ENCODE peak calls at places on chromosomes 3 and 15, in four cellular contexts. V is GM12865; J is NAMALWA; F is activated CD4-positive, alpha-beta T cell treated with anti-CD3 and anti-CD28 coated beads, Interleukin-2, amount 10 ng/mL, durations not matched to agents 7 days and 5 days. P is an unnamed sample.

GRCh38 chr15:33200903-33201302 is 6.4 kb upstream of the FMN1 start:
- DNase-seq in V (no peak), J (no peak), F (no peak), P (no peak)

GRCh38 chr15:50182233-50183013 is 427 bp downstream of the SLC27A2 start:
- DNase-seq in V (no peak), J (peak), F (peak), P (no peak)

GRCh38 chr3:51393564-51393963 is 2.5 kb downstream of the RBM15B start:
- DNase-seq in V (no peak), J (no peak), F (no peak), P (no peak)

GRCh38 chr3:58164916-58165821 is 45.6 kb downstream of the DNASE1L3 start:
- DNase-seq in V (no peak), J (no peak), F (no peak), P (no peak)

GRCh38 chr3:72821170-72821781 is 27.0 kb downstream of the SHQ1 start:
- DNase-seq in V (peak), J (no peak), F (peak), P (no peak)

GRCh38 chr3:169303660-169304059 is 359.9 kb downstream of the MECOM start:
- DNase-seq in V (no peak), J (no peak), F (no peak), P (no peak)

GRCh38 chr15:28927043-28927442 is 41.3 kb downstream of the APBA2 start:
- DNase-seq in V (no peak), J (no peak), F (no peak), P (no peak)

GRCh38 chr3:138314751-138315150 is 14.9 kb downstream of the NME9 start:
- DNase-seq in V (no peak), J (no peak), F (no peak), P (no peak)

GRCh38 chr15:25710184-25710583 is 152.9 kb downstream of the ATP10A start:
- DNase-seq in V (peak), J (peak), F (peak), P (no peak)

GRCh38 chr15:95119041-95119440 is 887.7 kb downstream of the MCTP2 start:
- DNase-seq in V (no peak), J (no peak), F (no peak), P (no peak)

GRCh38 chr15:101464999-101465669 is 24.4 kb downstream of the PCSK6 start:
- DNase-seq in V (no peak), J (no peak), F (no peak), P (no peak)

P was measured in T-helper 1 cell.